ENCODE peak calls at places on chromosome 16, in five cellular contexts. I is GM23338, L is M059J, U is non-pigmented ciliary epithelial cell, D is NCI-H146. O is an unnamed sample.

GRCh38 chr16:6528217-6528616 is 804.4 kb upstream of the RBFOX1 start:
- DNase-seq in I (no peak), U (no peak), L (no peak), D (peak), O (no peak)

GRCh38 chr16:81645303-81645702 is 133.8 kb upstream of the PLCG2 start:
- DNase-seq in L (peak), D (peak), I (no peak), U (peak), O (peak)

GRCh38 chr16:53773150-53773846 is 69.3 kb downstream of the FTO start:
- DNase-seq in L (peak), U (no peak), I (peak), D (peak), O (peak)

GRCh38 chr16:72884037-72884436 is 163.9 kb downstream of the ZFHX3 start:
- DNase-seq in U (peak), I (no peak), L (peak), D (no peak), O (no peak)

GRCh38 chr16:11254913-11255736 is 879 bp downstream of the SOCS1 start:
- DNase-seq in I (no peak), L (no peak), U (no peak), D (peak), O (peak)

GRCh38 chr16:69064164-69064563 is 41.3 kb upstream of the HAS3 start:
- DNase-seq in L (peak), D (no peak), I (no peak), U (no peak), O (no peak)

GRCh38 chr16:68252383-68252782 is 7.2 kb downstream of the PLA2G15 start:
- DNase-seq in U (no peak), L (no peak), D (no peak), I (no peak), O (no peak)

GRCh38 chr16:2216330-2216729 is 1.7 kb upstream of the PGP start:
- DNase-seq in U (no peak), I (no peak), L (no peak), D (no peak), O (no peak)

GRCh38 chr16:86496929-86497381 is 13.4 kb upstream of the FOXF1 start:
- DNase-seq in U (no peak), I (peak), L (no peak), D (no peak), O (no peak)

GRCh38 chr16:80803341-80804060 is 897 bp downstream of the CDYL2 start:
- DNase-seq in L (peak), U (no peak), D (no peak), I (peak), O (peak)

GRCh38 chr16:75380870-75381269 is 52.4 kb downstream of the CFDP1 start:
- DNase-seq in D (no peak), I (no peak), L (peak), U (no peak), O (no peak)

GRCh38 chr16:31187808-31188189 is 7.9 kb downstream of the FUS start:
- DNase-seq in D (no peak), I (no peak), U (no peak), L (no peak), O (no peak)

GRCh38 chr16:35687071-35687470 is 2227.7 kb downstream of the TP53TG3F start:
- DNase-seq in L (no peak), U (no peak), D (no peak), I (no peak), O (no peak)

GRCh38 chr16:70638814-70639792 is 7.3 kb upstream of the IL34 start:
- DNase-seq in U (no peak), L (peak), D (no peak), I (no peak), O (no peak)

GRCh38 chr16:67537636-67538591 is 9.3 kb downstream of the RIPOR1 start:
- DNase-seq in U (no peak), L (no peak), D (peak), I (peak), O (no peak)

GRCh38 chr16:12311309-12311708 is 334.8 kb downstream of the SNX29 start:
- DNase-seq in D (peak), I (peak), L (no peak), U (no peak), O (no peak)

GRCh38 chr16:12728471-12728870 is 75.2 kb downstream of the CPPED1 start:
- DNase-seq in U (no peak), D (no peak), L (peak), I (peak), O (no peak)

GRCh38 chr16:69929480-69929879 is 21.7 kb upstream of the CLEC18A start:
- DNase-seq in U (no peak), D (no peak), L (no peak), I (no peak), O (no peak)

GRCh38 chr16:11949527-11949926 is 7.7 kb upstream of the NPIPB2 start:
- DNase-seq in L (peak), D (peak), U (no peak), I (peak), O (peak)

GRCh38 chr16:50684823-50685455 is 3.8 kb upstream of the SNX20 start:
- DNase-seq in L (no peak), D (no peak), I (no peak), U (no peak), O (no peak)

GRCh38 chr16:22326771-22327445 is 29.7 kb downstream of the POLR3E start:
- DNase-seq in I (no peak), D (no peak), L (no peak), U (no peak), O (no peak)

GRCh38 chr16:75192606-75193264 is 14.2 kb downstream of the CTRB2 start:
- DNase-seq in I (no peak), L (no peak), D (no peak), U (no peak), O (no peak)

GRCh38 chr16:68257906-68258800 is 6.2 kb upstream of the SLC7A6 start:
- DNase-seq in U (no peak), D (no peak), I (no peak), L (peak), O (no peak)

GRCh38 chr16:2415085-2415484 is 14.2 kb upstream of the CCNF start:
- DNase-seq in D (peak), U (no peak), I (no peak), L (no peak), O (no peak)

GRCh38 chr16:2243031-2243528 is 6.8 kb downstream of the DNASE1L2 start:
- DNase-seq in U (no peak), I (peak), L (no peak), D (no peak), O (no peak)

GRCh38 chr16:57749101-57749692 is 13.6 kb downstream of the KATNB1 start:
- DNase-seq in U (no peak), I (no peak), D (no peak), L (no peak), O (no peak)

GRCh38 chr16:64345142-64345541 is 776.7 kb downstream of the CDH11 start:
- DNase-seq in D (no peak), U (no peak), I (no peak), L (no peak), O (no peak)

GRCh38 chr16:17147942-17148341 is 322.8 kb downstream of the XYLT1 start:
- DNase-seq in I (no peak), D (no peak), L (no peak), U (no peak), O (no peak)

GRCh38 chr16:16189842-16190241 is 33.5 kb downstream of the ABCC6 start:
- DNase-seq in D (no peak), L (no peak), I (no peak), U (no peak), O (no peak)

GRCh38 chr16:35011-35775 is 18.2 kb downstream of the POLR3K start:
- DNase-seq in I (peak), D (no peak), L (no peak), U (no peak), O (no peak)

GRCh38 chr16:26526633-26527032 is 540.1 kb upstream of the C16orf82 start:
- DNase-seq in U (no peak), L (no peak), I (no peak), D (no peak), O (no peak)

GRCh38 chr16:57815987-57816745 is 13.9 kb upstream of the KIFC3 start:
- DNase-seq in I (peak), D (no peak), U (peak), L (peak), O (peak)

GRCh38 chr16:86866986-86867722 is 288.8 kb downstream of the FOXL1 start:
- DNase-seq in I (no peak), L (no peak), U (no peak), D (no peak), O (no peak)

GRCh38 chr16:49838639-49839461 is 17.1 kb downstream of the ZNF423 start:
- DNase-seq in L (no peak), U (no peak), D (peak), I (peak), O (no peak)

GRCh38 chr16:54633943-54634362 is 296.7 kb upstream of the IRX5 start:
- DNase-seq in D (peak), U (no peak), I (peak), L (peak), O (peak)

GRCh38 chr16:73031155-73031866 is 16.6 kb downstream of the ZFHX3 start:
- DNase-seq in U (no peak), I (no peak), L (peak), D (no peak), O (no peak)

GRCh38 chr16:78763821-78764440 is 664.5 kb downstream of the WWOX start:
- DNase-seq in I (no peak), L (no peak), U (no peak), D (no peak), O (no peak)

GRCh38 chr16:86834451-86835035 is 256.2 kb downstream of the FOXL1 start:
- DNase-seq in U (no peak), D (no peak), I (peak), L (peak), O (no peak)